ENCODE peak calls at places on chromosomes 7 and 10, in four cellular contexts. M is HepG2, E is K562, H is GM12878. O is an unnamed sample.

GRCh38 chr7:107130487-107131220 is 38.1 kb upstream of the HBP1 start:
- DNase-seq in E (no peak), H (no peak), M (peak), O (peak)

GRCh38 chr10:42596196-42596595 is 42.2 kb downstream of the ZNF33B start:
- DNase-seq in H (no peak), E (no peak), M (no peak), O (no peak)

GRCh38 chr7:154674191-154674590 is 328.7 kb downstream of the PAXIP1 start:
- DNase-seq in E (no peak), H (no peak), M (no peak), O (no peak)

GRCh38 chr10:55410415-55410885 is 609.4 kb upstream of the PCDH15 start:
- DNase-seq in H (no peak), E (no peak), M (no peak), O (peak)

GRCh38 chr7:93890464-93891068 is at the start of gene TFPI2:
- DNase-seq in M (peak), H (no peak), E (no peak), O (peak)

GRCh38 chr7:50349963-50350944 is 45.7 kb downstream of the IKZF1 start:
- DNase-seq in H (peak), M (no peak), E (no peak), O (no peak)

GRCh38 chr10:25493122-25493893 is 318.5 kb downstream of the GPR158 start:
- DNase-seq in E (peak), H (no peak), M (no peak), O (no peak)

GRCh38 chr7:121330053-121330833 is 1.4 kb downstream of the WNT16 start:
- DNase-seq in E (peak), H (no peak), M (no peak), O (peak)

GRCh38 chr10:104077282-104078151 is 8.2 kb downstream of the COL17A1 start:
- DNase-seq in H (no peak), M (no peak), E (no peak), O (no peak)
- TF ChIP-seq TARDBP in H (no peak), M (no peak), E (no peak), O (no peak)

GRCh38 chr10:91610444-91610843 is 22.4 kb downstream of the PPP1R3C start:
- DNase-seq in E (no peak), H (no peak), M (no peak), O (no peak)

GRCh38 chr10:91616124-91616523 is 16.7 kb downstream of the PPP1R3C start:
- DNase-seq in E (no peak), M (no peak), H (no peak), O (no peak)

GRCh38 chr10:91614254-91614624 is 18.6 kb downstream of the PPP1R3C start:
- DNase-seq in M (no peak), E (no peak), H (no peak), O (no peak)

GRCh38 chr10:91610919-91611318 is 22.0 kb downstream of the PPP1R3C start:
- DNase-seq in E (no peak), M (no peak), H (no peak), O (no peak)

GRCh38 chr10:91613411-91614253 is 19.2 kb downstream of the PPP1R3C start:
- DNase-seq in M (no peak), H (no peak), E (no peak), O (no peak)
- TF ChIP-seq FOXK2 in M (no peak), H (no peak), E (no peak), O (no peak)

DNA sequence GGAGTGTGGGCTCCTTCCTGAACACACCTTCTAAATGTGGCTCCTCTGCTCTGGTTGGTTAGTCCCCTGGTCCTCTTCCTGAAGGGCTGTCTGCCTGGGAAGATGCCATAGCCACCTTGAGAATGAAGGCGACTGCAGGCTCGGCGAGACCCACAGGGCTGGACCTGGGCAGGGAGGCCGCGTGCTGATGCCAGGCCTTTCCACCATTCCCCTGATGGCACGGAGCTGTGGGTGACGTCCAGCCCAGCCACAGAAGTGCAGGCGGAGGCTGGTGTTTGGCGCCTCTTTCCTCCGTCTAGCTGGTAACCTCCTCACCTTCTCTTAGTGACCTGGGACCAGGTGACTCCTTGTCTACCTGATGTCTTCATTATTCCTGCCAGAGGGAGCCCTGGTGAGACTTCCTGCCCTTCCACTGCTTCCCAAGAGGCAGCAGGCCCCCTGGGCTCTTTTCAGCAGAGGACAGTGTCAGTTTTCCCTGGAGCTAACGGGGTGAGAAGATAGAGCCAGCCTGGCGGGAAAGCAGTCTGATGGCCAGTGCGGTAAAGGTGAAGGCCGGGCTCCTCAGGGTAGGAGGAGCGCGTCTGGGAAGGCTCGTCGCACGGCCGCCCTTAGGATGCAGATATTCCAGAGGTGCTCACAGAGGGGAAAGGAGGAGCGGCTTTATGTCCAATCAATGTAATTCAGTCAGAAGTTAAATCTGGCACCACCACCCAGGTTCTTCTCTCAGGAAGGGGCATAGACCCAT is 34.9 kb downstream of the GBX1 start:
- DNase-seq in H (no peak), M (no peak), E (no peak), O (no peak)
- TF ChIP-seq SP1 in H (no peak), M (no peak), E (no peak), O (no peak)

DNA sequence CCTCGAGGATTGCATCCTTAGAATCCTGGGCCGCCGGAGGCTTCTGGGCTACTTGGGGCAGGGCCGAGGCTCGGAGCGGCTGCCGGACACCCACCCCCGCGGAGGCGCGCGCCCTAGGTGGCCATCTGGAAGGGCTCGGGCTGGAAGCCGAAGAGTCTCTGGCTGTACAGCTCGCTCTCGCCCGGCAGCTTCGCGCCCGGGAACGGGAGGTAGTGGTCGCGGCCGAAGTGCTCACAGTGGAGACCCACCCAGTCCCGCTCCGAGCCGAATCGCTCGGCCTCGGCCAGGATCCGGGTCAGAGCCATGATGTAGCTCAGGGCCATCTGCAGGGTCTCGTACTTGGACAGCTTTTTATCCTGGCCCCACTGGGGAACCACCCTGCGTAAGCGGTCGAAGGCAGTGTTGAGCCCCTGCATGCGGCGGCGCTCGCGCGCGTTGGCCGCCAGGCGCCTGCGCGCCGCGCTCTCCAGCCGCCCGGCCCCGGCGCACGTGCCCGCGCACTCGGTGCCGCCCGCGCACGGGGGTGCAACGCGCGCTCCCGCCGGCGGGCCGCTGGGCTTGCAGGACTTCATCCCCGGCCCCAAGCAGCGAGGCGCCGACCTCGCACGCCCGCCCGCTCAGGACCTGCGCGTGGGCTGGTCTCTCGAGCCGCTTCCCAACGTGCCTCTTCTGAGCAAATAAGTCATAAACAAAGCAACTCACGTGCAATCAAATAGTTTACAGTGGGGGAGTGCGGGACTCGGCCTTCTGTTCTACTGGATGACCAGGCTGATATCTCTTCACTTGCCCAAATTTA is 609 bp downstream of the ATOH7 start:
- DNase-seq in E (peak), M (peak), H (no peak), O (peak)
- TF ChIP-seq TARDBP in E (no peak), M (no peak), H (no peak), O (no peak)

GRCh38 chr10:71596759-71597158 is 122.8 kb downstream of the C10orf105 start:
- DNase-seq in H (no peak), E (no peak), M (no peak), O (no peak)

GRCh38 chr10:71596127-71596526 is 123.5 kb downstream of the C10orf105 start:
- DNase-seq in M (no peak), H (no peak), E (no peak), O (no peak)

GRCh38 chr10:71597821-71598498 is 121.6 kb downstream of the C10orf105 start:
- DNase-seq in H (no peak), M (peak), E (peak), O (no peak)

GRCh38 chr10:71594934-71595571 is 124.5 kb downstream of the C10orf105 start:
- DNase-seq in E (no peak), H (no peak), M (no peak), O (no peak)

GRCh38 chr10:71595649-71596048 is 123.9 kb downstream of the C10orf105 start:
- DNase-seq in M (no peak), H (no peak), E (no peak), O (no peak)
- TF ChIP-seq FOXK2 in M (no peak), H (no peak), E (no peak), O (no peak)

DNA sequence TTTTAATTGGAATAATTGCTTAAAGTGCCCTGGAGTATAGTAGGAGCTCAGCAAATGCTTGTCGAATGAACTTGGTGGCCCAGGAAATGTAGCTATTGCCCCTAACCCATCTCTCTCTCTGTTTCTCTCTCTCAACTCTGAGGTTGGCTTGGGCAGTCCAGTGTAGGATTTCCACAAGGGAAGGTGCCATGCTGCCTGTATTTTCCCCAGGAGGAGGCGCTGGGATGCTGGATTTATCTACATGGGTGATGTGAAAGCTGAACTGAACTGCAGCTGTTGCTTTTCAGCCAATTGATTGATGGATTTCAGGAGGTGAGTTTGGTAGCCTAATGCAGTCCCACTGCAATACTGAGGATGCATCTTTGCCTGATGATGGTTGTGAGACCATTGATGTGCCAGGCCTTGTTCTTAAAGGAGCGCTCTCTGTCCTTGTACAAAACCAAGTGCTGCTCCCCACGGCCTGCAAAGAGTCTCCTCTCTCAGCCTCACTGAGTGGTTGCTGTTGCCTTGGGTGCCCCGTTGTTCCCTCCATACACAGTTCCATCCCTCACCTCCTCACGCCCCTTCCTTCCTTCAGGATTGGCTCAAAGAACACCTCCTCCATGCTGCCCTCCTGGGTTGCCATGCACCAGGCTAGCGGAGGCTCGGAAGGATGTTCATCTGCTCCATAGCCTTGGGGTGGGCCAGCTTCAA is 200.6 kb downstream of the GLRX3 start:
- DNase-seq in E (no peak), M (no peak), H (no peak), O (peak)
- TF ChIP-seq SP1 in E (no peak), M (no peak), H (no peak), O (no peak)

DNA sequence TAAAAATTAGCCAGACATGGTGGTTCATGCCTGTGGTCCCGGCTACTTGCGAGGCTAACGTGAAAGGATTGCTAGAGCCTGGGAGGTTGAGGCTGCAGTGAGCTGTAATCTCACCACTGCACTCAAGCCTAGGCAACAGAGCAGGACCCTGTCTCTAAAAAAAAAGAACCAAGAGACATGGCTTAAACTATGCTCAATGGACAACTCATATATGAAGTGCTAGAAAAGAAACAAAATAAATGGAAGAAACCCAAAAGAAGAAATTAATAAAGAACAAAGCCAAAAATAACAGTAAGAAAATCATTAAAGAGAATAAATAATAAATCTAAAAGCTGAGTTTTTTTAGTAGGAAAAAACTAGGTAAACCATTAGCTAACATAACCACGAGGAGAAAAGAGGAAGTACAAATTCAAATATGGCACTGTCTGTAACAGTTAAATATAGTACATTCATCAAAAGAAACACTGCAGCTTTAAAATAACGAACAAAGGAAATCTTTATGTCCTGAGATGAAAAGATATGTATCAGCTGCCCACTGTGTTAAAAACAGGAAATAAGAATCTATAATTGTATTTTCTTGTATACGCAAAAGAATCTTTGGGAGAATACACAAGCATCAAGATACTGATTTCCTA is 48.7 kb downstream of the UPF2 start:
- DNase-seq in E (no peak), H (peak), M (no peak), O (no peak)
- TF ChIP-seq TARDBP in E (no peak), H (no peak), M (no peak), O (no peak)

O was measured in HEK293T.